ENCODE peak calls at places on chromosomes 16 and 17, in seven cellular contexts. One of them, this sample, is unnamed.

GRCh38 chr17:31556969-31557620 is 165.6 kb downstream of the RAB11FIP4 start:
- DNase-seq in fibroblast of mammary gland: no peak
- DNase-seq in mucosa of descending colon: no peak
- DNase-seq in B cell: no peak
- DNase-seq in psoas muscle: no peak
- DNase-seq in CD8-positive, alpha-beta T cell: no peak
- DNase-seq in cardiac fibroblast: no peak
- DNase-seq in this sample: no peak

GRCh38 chr17:40364121-40364861 is at the start of gene GJD3:
- DNase-seq in fibroblast of mammary gland: no peak
- DNase-seq in mucosa of descending colon: no peak
- DNase-seq in B cell: peak; percentile 35
- DNase-seq in psoas muscle: no peak
- DNase-seq in CD8-positive, alpha-beta T cell: no peak
- DNase-seq in cardiac fibroblast: no peak
- DNase-seq in this sample: no peak

GRCh38 chr17:57523926-57524634 is 221.0 kb downstream of the CCDC182 start:
- DNase-seq in fibroblast of mammary gland: peak; percentile 31
- DNase-seq in mucosa of descending colon: peak; percentile 39
- DNase-seq in B cell: no peak
- DNase-seq in psoas muscle: peak; percentile 92
- DNase-seq in CD8-positive, alpha-beta T cell: no peak
- DNase-seq in cardiac fibroblast: peak; percentile 30
- DNase-seq in this sample: no peak

GRCh38 chr17:4950075-4950756 is 703 bp upstream of the ENO3 start:
- DNase-seq in fibroblast of mammary gland: no peak
- DNase-seq in mucosa of descending colon: peak; percentile 86
- DNase-seq in B cell: no peak
- DNase-seq in psoas muscle: peak; percentile 85
- DNase-seq in CD8-positive, alpha-beta T cell: no peak
- DNase-seq in cardiac fibroblast: no peak
- DNase-seq in this sample: no peak

GRCh38 chr17:1485311-1485747 is 7.2 kb downstream of the MYO1C start:
- DNase-seq in fibroblast of mammary gland: no peak
- DNase-seq in mucosa of descending colon: peak; percentile 81
- DNase-seq in B cell: peak; percentile 73
- DNase-seq in psoas muscle: peak; percentile 80
- DNase-seq in CD8-positive, alpha-beta T cell: no peak
- DNase-seq in cardiac fibroblast: peak; percentile 39
- DNase-seq in this sample: peak; percentile 30

GRCh38 chr16:63461248-63461841 is 1425.1 kb upstream of the CDH8 start:
- DNase-seq in fibroblast of mammary gland: peak; percentile 48
- DNase-seq in mucosa of descending colon: no peak
- DNase-seq in B cell: no peak
- DNase-seq in psoas muscle: no peak
- DNase-seq in CD8-positive, alpha-beta T cell: no peak
- DNase-seq in cardiac fibroblast: peak; percentile 61
- DNase-seq in this sample: no peak

GRCh38 chr17:74192950-74193781 is 10.3 kb upstream of the RPL38 start:
- DNase-seq in fibroblast of mammary gland: peak; percentile 70
- DNase-seq in mucosa of descending colon: no peak
- DNase-seq in B cell: no peak
- DNase-seq in psoas muscle: peak; percentile 72
- DNase-seq in CD8-positive, alpha-beta T cell: no peak
- DNase-seq in cardiac fibroblast: no peak
- DNase-seq in this sample: no peak

GRCh38 chr17:71511266-71511995 is 609.4 kb upstream of the SOX9 start:
- DNase-seq in fibroblast of mammary gland: no peak
- DNase-seq in mucosa of descending colon: no peak
- DNase-seq in B cell: no peak
- DNase-seq in psoas muscle: no peak
- DNase-seq in CD8-positive, alpha-beta T cell: no peak
- DNase-seq in cardiac fibroblast: no peak
- DNase-seq in this sample: no peak

GRCh38 chr17:67456103-67456502 is 79.0 kb downstream of the PITPNC1 start:
- DNase-seq in fibroblast of mammary gland: no peak
- DNase-seq in mucosa of descending colon: no peak
- DNase-seq in B cell: no peak
- DNase-seq in psoas muscle: no peak
- DNase-seq in CD8-positive, alpha-beta T cell: no peak
- DNase-seq in cardiac fibroblast: no peak
- DNase-seq in this sample: no peak

GRCh38 chr17:81086789-81087551 is 52.0 kb downstream of the BAIAP2 start:
- DNase-seq in fibroblast of mammary gland: no peak
- DNase-seq in mucosa of descending colon: no peak
- DNase-seq in B cell: no peak
- DNase-seq in psoas muscle: no peak
- DNase-seq in CD8-positive, alpha-beta T cell: no peak
- DNase-seq in cardiac fibroblast: no peak
- DNase-seq in this sample: no peak

GRCh38 chr17:49132699-49133364 is at the start of gene B4GALNT2:
- DNase-seq in fibroblast of mammary gland: no peak
- DNase-seq in mucosa of descending colon: peak; percentile 83
- DNase-seq in B cell: peak; percentile 57
- DNase-seq in psoas muscle: peak; percentile 56
- DNase-seq in CD8-positive, alpha-beta T cell: peak; percentile 7
- DNase-seq in cardiac fibroblast: no peak
- DNase-seq in this sample: no peak

GRCh38 chr17:62163847-62164246 is 98.8 kb upstream of the MED13 start:
- DNase-seq in fibroblast of mammary gland: no peak
- DNase-seq in mucosa of descending colon: peak; percentile 80
- DNase-seq in B cell: no peak
- DNase-seq in psoas muscle: no peak
- DNase-seq in CD8-positive, alpha-beta T cell: no peak
- DNase-seq in cardiac fibroblast: no peak
- DNase-seq in this sample: no peak

GRCh38 chr17:39925282-39926134 is 1.9 kb downstream of the ORMDL3 start:
- DNase-seq in fibroblast of mammary gland: no peak
- DNase-seq in mucosa of descending colon: no peak
- DNase-seq in B cell: no peak
- DNase-seq in psoas muscle: no peak
- DNase-seq in CD8-positive, alpha-beta T cell: no peak
- DNase-seq in cardiac fibroblast: peak; percentile 6
- DNase-seq in this sample: no peak

GRCh38 chr17:7590743-7591142 is 849 bp upstream of the SOX15 start:
- DNase-seq in fibroblast of mammary gland: peak; percentile 65
- DNase-seq in mucosa of descending colon: no peak
- DNase-seq in B cell: peak; percentile 39
- DNase-seq in psoas muscle: peak; percentile 59
- DNase-seq in CD8-positive, alpha-beta T cell: no peak
- DNase-seq in cardiac fibroblast: no peak
- DNase-seq in this sample: no peak

GRCh38 chr17:66893382-66893781 is 58.5 kb downstream of the CACNG5 start:
- DNase-seq in fibroblast of mammary gland: peak; percentile 65
- DNase-seq in mucosa of descending colon: no peak
- DNase-seq in B cell: no peak
- DNase-seq in psoas muscle: no peak
- DNase-seq in CD8-positive, alpha-beta T cell: no peak
- DNase-seq in cardiac fibroblast: no peak
- DNase-seq in this sample: no peak

GRCh38 chr16:23182675-23183485 is at the start of gene SCNN1G:
- DNase-seq in fibroblast of mammary gland: no peak
- DNase-seq in mucosa of descending colon: peak; percentile 55
- DNase-seq in B cell: peak; percentile 59
- DNase-seq in psoas muscle: no peak
- DNase-seq in CD8-positive, alpha-beta T cell: no peak
- DNase-seq in cardiac fibroblast: no peak
- DNase-seq in this sample: no peak

GRCh38 chr16:50036426-50036825 is 11.4 kb downstream of the CNEP1R1 start:
- DNase-seq in fibroblast of mammary gland: no peak
- DNase-seq in mucosa of descending colon: no peak
- DNase-seq in B cell: no peak
- DNase-seq in psoas muscle: no peak
- DNase-seq in CD8-positive, alpha-beta T cell: no peak
- DNase-seq in cardiac fibroblast: no peak
- DNase-seq in this sample: no peak

GRCh38 chr16:49890876-49891275 is 35.0 kb upstream of the ZNF423 start:
- DNase-seq in fibroblast of mammary gland: peak; percentile 2
- DNase-seq in mucosa of descending colon: peak; percentile 85
- DNase-seq in B cell: no peak
- DNase-seq in psoas muscle: no peak
- DNase-seq in CD8-positive, alpha-beta T cell: no peak
- DNase-seq in cardiac fibroblast: peak; percentile 19
- DNase-seq in this sample: no peak

GRCh38 chr16:9225527-9226316 is 134.3 kb downstream of the HAPSTR1 start:
- DNase-seq in fibroblast of mammary gland: no peak
- DNase-seq in mucosa of descending colon: no peak
- DNase-seq in B cell: no peak
- DNase-seq in psoas muscle: no peak
- DNase-seq in CD8-positive, alpha-beta T cell: no peak
- DNase-seq in cardiac fibroblast: no peak
- DNase-seq in this sample: no peak

GRCh38 chr16:88920618-88921602 is 54.5 kb upstream of the PABPN1L start:
- DNase-seq in fibroblast of mammary gland: peak; percentile 73
- DNase-seq in mucosa of descending colon: peak; percentile 75
- DNase-seq in B cell: peak; percentile 93
- DNase-seq in psoas muscle: peak; percentile 86
- DNase-seq in CD8-positive, alpha-beta T cell: no peak
- DNase-seq in cardiac fibroblast: peak; percentile 77
- DNase-seq in this sample: no peak

GRCh38 chr17:13038931-13039665 is 21.3 kb upstream of the ELAC2 start:
- DNase-seq in fibroblast of mammary gland: no peak
- DNase-seq in mucosa of descending colon: no peak
- DNase-seq in B cell: no peak
- DNase-seq in psoas muscle: no peak
- DNase-seq in CD8-positive, alpha-beta T cell: no peak
- DNase-seq in cardiac fibroblast: no peak
- DNase-seq in this sample: no peak

GRCh38 chr17:44266402-44267164 is 1.4 kb downstream of the SLC4A1 start:
- DNase-seq in fibroblast of mammary gland: peak; percentile 8
- DNase-seq in mucosa of descending colon: no peak
- DNase-seq in B cell: no peak
- DNase-seq in psoas muscle: no peak
- DNase-seq in CD8-positive, alpha-beta T cell: no peak
- DNase-seq in cardiac fibroblast: peak; percentile 10
- DNase-seq in this sample: no peak
- TF ChIP-seq CTCF in fibroblast of mammary gland: no peak
- TF ChIP-seq CTCF in mucosa of descending colon: no peak
- TF ChIP-seq CTCF in B cell: no peak
- TF ChIP-seq CTCF in psoas muscle: no peak
- TF ChIP-seq CTCF in CD8-positive, alpha-beta T cell: no peak
- TF ChIP-seq CTCF in cardiac fibroblast: no peak
- TF ChIP-seq CTCF in this sample: no peak

DNA sequence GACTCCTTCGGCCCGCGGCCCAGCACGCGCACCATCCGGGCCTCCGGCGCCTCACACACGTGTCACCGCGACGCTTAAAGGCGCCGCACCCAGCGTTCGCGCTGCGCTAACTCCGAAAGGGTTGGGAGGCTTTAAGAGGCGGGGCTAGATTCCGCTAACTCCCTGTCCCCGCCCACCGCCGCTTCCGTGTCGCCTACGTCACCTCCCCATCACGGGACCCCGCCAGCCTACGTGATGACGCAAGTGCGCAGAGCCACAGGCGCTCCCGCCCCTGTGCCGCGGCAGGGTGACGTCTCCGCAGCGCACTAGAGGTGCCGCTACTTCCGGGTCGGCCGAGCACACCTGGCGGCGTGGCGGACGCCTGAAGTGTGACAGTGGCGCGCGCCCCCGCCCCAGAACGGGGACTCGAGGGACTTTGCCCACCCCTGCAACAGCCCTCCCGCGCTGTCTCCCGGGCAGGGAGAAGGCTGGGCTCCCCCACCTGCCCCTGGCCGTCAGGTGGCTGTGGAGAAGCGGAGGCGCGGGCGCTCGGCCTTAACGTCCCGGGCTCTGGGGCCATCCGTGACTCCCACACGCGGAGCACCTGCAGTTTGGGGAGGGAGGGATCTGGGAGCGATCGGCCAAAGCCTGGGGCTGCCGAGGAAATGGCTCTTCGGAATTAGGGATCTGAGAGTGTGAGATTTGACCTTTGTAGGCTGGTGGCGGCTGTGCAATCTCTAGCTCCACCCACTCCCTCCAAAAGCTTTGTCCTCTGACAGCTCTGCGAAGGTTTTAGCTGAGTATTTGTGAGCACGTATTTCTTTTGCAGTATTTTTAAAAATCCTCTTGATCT is at the start of gene USP36:
- DNase-seq in fibroblast of mammary gland: peak; percentile 99
- DNase-seq in mucosa of descending colon: peak; percentile 100
- DNase-seq in B cell: peak; percentile 97
- DNase-seq in psoas muscle: peak; percentile 100
- DNase-seq in CD8-positive, alpha-beta T cell: peak; percentile 100
- DNase-seq in cardiac fibroblast: peak; percentile 100
- DNase-seq in this sample: peak; percentile 100
- TF ChIP-seq CTCF in fibroblast of mammary gland: no peak
- TF ChIP-seq CTCF in mucosa of descending colon: no peak
- TF ChIP-seq CTCF in B cell: no peak
- TF ChIP-seq CTCF in psoas muscle: peak; percentile 14
- TF ChIP-seq CTCF in CD8-positive, alpha-beta T cell: no peak
- TF ChIP-seq CTCF in cardiac fibroblast: no peak
- TF ChIP-seq CTCF in this sample: no peak

GRCh38 chr16:1154291-1154886 is 1.5 kb downstream of the CACNA1H start:
- DNase-seq in fibroblast of mammary gland: no peak
- DNase-seq in mucosa of descending colon: no peak
- DNase-seq in B cell: no peak
- DNase-seq in psoas muscle: no peak
- DNase-seq in CD8-positive, alpha-beta T cell: no peak
- DNase-seq in cardiac fibroblast: no peak
- DNase-seq in this sample: no peak
- TF ChIP-seq CTCF in fibroblast of mammary gland: no peak
- TF ChIP-seq CTCF in mucosa of descending colon: no peak
- TF ChIP-seq CTCF in B cell: no peak
- TF ChIP-seq CTCF in psoas muscle: no peak
- TF ChIP-seq CTCF in CD8-positive, alpha-beta T cell: no peak
- TF ChIP-seq CTCF in cardiac fibroblast: no peak
- TF ChIP-seq CTCF in this sample: no peak

GRCh38 chr17:76932402-76933333 is 64.5 kb downstream of the MGAT5B start:
- DNase-seq in fibroblast of mammary gland: no peak
- DNase-seq in mucosa of descending colon: no peak
- DNase-seq in B cell: no peak
- DNase-seq in psoas muscle: no peak
- DNase-seq in CD8-positive, alpha-beta T cell: no peak
- DNase-seq in cardiac fibroblast: no peak
- DNase-seq in this sample: no peak

GRCh38 chr17:76927577-76927976 is 59.4 kb downstream of the MGAT5B start:
- DNase-seq in fibroblast of mammary gland: no peak
- DNase-seq in mucosa of descending colon: no peak
- DNase-seq in B cell: no peak
- DNase-seq in psoas muscle: no peak
- DNase-seq in CD8-positive, alpha-beta T cell: no peak
- DNase-seq in cardiac fibroblast: no peak
- DNase-seq in this sample: no peak

GRCh38 chr17:76929148-76929547 is 60.9 kb downstream of the MGAT5B start:
- DNase-seq in fibroblast of mammary gland: no peak
- DNase-seq in mucosa of descending colon: no peak
- DNase-seq in B cell: no peak
- DNase-seq in psoas muscle: no peak
- DNase-seq in CD8-positive, alpha-beta T cell: no peak
- DNase-seq in cardiac fibroblast: no peak
- DNase-seq in this sample: no peak

GRCh38 chr17:76927982-76928381 is 59.8 kb downstream of the MGAT5B start:
- DNase-seq in fibroblast of mammary gland: no peak
- DNase-seq in mucosa of descending colon: no peak
- DNase-seq in B cell: no peak
- DNase-seq in psoas muscle: no peak
- DNase-seq in CD8-positive, alpha-beta T cell: no peak
- DNase-seq in cardiac fibroblast: no peak
- DNase-seq in this sample: no peak

DNA sequence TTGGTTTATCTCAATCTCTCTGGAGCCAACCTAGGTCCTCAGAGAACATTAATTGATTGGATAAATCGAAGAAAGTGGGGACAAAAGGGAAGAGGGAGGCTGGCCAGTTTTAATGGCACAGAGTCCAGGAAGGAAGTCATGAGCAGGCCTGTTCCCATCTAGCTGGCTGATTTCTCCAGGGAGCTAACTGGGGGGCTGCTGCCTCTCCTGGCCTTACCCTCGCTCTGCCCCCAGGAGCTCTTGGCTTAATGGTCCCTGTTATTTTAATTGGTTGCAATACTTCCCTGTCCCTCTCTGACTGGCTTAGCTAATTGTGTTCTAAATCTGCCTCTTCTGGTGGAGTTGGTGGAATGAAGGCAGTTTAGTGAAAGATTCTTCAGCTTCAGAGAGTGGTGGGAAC is 61.4 kb downstream of the MGAT5B start:
- DNase-seq in fibroblast of mammary gland: no peak
- DNase-seq in mucosa of descending colon: no peak
- DNase-seq in B cell: no peak
- DNase-seq in psoas muscle: no peak
- DNase-seq in CD8-positive, alpha-beta T cell: no peak
- DNase-seq in cardiac fibroblast: no peak
- DNase-seq in this sample: no peak
- TF ChIP-seq CTCF in fibroblast of mammary gland: no peak
- TF ChIP-seq CTCF in mucosa of descending colon: no peak
- TF ChIP-seq CTCF in B cell: no peak
- TF ChIP-seq CTCF in psoas muscle: no peak
- TF ChIP-seq CTCF in CD8-positive, alpha-beta T cell: no peak
- TF ChIP-seq CTCF in cardiac fibroblast: no peak
- TF ChIP-seq CTCF in this sample: no peak

This sample was measured in natural killer cell.